ENCODE peak calls at places on chromosomes 16 and 17, in nine cellular contexts. One of them, this sample, is unnamed. For H3K27me3, the result is how much of the 10 kb centered on the place peaks cover.

GRCh38 chr17:48547839-48548686 is 3.2 kb upstream of the HOXB2 start:
- DNase-seq in IMR-90: peak
- DNase-seq in endothelial cell of umbilical vein: peak
- DNase-seq in body of pancreas: no peak
- DNase-seq in cardiac muscle cell: peak
- DNase-seq in GM23338: peak
- DNase-seq in tibial artery: no peak
- DNase-seq in thoracic aorta: no peak
- DNase-seq in heart left ventricle: no peak
- DNase-seq in this sample: no peak

GRCh38 chr17:28381141-28381825 is 9.8 kb downstream of the SARM1 start:
- DNase-seq in body of pancreas: no peak
- DNase-seq in IMR-90: no peak
- DNase-seq in endothelial cell of umbilical vein: peak
- DNase-seq in thoracic aorta: no peak
- DNase-seq in cardiac muscle cell: peak
- DNase-seq in heart left ventricle: no peak
- DNase-seq in tibial artery: no peak
- DNase-seq in GM23338: peak
- DNase-seq in this sample: no peak

GRCh38 chr17:7438050-7438614 is 1.2 kb upstream of the FGF11 start:
- DNase-seq in heart left ventricle: peak
- DNase-seq in thoracic aorta: no peak
- DNase-seq in body of pancreas: peak
- DNase-seq in GM23338: peak
- DNase-seq in IMR-90: no peak
- DNase-seq in endothelial cell of umbilical vein: peak
- DNase-seq in cardiac muscle cell: peak
- DNase-seq in tibial artery: peak
- DNase-seq in this sample: no peak

GRCh38 chr17:57340160-57340981 is 84.0 kb downstream of the MSI2 start:
- DNase-seq in endothelial cell of umbilical vein: no peak
- DNase-seq in IMR-90: no peak
- DNase-seq in tibial artery: no peak
- DNase-seq in GM23338: no peak
- DNase-seq in body of pancreas: no peak
- DNase-seq in thoracic aorta: no peak
- DNase-seq in heart left ventricle: no peak
- DNase-seq in cardiac muscle cell: no peak
- DNase-seq in this sample: no peak

GRCh38 chr17:55314061-55314783 is 49.5 kb downstream of the HLF start:
- DNase-seq in heart left ventricle: no peak
- DNase-seq in body of pancreas: no peak
- DNase-seq in IMR-90: no peak
- DNase-seq in cardiac muscle cell: no peak
- DNase-seq in tibial artery: no peak
- DNase-seq in endothelial cell of umbilical vein: no peak
- DNase-seq in GM23338: no peak
- DNase-seq in thoracic aorta: no peak
- DNase-seq in this sample: no peak

GRCh38 chr16:75138636-75139035 is 9.7 kb upstream of the ZFP1 start:
- DNase-seq in tibial artery: no peak
- DNase-seq in heart left ventricle: no peak
- DNase-seq in body of pancreas: no peak
- DNase-seq in GM23338: peak
- DNase-seq in cardiac muscle cell: peak
- DNase-seq in IMR-90: no peak
- DNase-seq in thoracic aorta: no peak
- DNase-seq in endothelial cell of umbilical vein: no peak
- DNase-seq in this sample: no peak

GRCh38 chr16:11665071-11665491 is 3.2 kb upstream of the SNN start:
- DNase-seq in cardiac muscle cell: no peak
- DNase-seq in heart left ventricle: no peak
- DNase-seq in GM23338: peak
- DNase-seq in tibial artery: no peak
- DNase-seq in IMR-90: no peak
- DNase-seq in endothelial cell of umbilical vein: no peak
- DNase-seq in body of pancreas: no peak
- DNase-seq in thoracic aorta: no peak
- DNase-seq in this sample: no peak

GRCh38 chr17:80307994-80308671 is 47.5 kb downstream of the RNF213 start:
- DNase-seq in endothelial cell of umbilical vein: no peak
- DNase-seq in heart left ventricle: no peak
- DNase-seq in tibial artery: no peak
- DNase-seq in IMR-90: no peak
- DNase-seq in thoracic aorta: no peak
- DNase-seq in body of pancreas: no peak
- DNase-seq in GM23338: no peak
- DNase-seq in cardiac muscle cell: no peak
- DNase-seq in this sample: no peak

DNA sequence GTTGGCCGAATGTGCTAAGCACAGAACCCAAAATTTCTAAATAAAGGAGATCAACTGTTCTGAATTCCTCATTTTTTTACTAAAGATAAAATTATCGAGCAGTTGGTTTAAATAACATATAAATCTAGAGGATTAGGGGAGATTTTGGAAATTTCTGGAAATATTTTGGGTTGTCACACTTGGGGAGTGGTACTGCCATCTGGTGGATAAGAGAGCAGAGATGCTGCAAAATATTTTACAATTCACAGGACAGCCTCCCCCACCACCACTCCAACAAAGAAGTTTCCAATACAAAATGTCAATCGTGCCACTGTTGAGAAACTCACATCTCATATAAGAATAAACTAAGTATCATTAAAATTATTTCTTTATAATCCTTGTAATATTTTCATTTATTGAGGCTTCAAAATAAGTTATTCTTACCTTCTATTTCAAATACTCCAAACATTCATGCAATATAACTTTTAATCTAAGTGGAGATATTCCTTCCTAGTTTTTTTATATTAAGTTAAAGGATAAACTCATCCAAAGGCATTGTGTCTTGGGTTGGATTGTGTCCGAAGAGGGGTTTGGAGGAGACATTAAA is 17.0 kb upstream of the ABCA8 start:
- DNase-seq in GM23338: peak
- DNase-seq in tibial artery: no peak
- DNase-seq in thoracic aorta: no peak
- DNase-seq in heart left ventricle: no peak
- DNase-seq in body of pancreas: no peak
- DNase-seq in cardiac muscle cell: peak
- DNase-seq in endothelial cell of umbilical vein: peak
- DNase-seq in IMR-90: peak
- DNase-seq in this sample: no peak
- TF ChIP-seq CTCF in GM23338: peak
- TF ChIP-seq CTCF in tibial artery: peak
- TF ChIP-seq CTCF in thoracic aorta: peak
- TF ChIP-seq CTCF in heart left ventricle: peak
- TF ChIP-seq CTCF in body of pancreas: peak
- TF ChIP-seq CTCF in cardiac muscle cell: peak
- TF ChIP-seq CTCF in endothelial cell of umbilical vein: peak
- TF ChIP-seq CTCF in IMR-90: peak
- TF ChIP-seq CTCF in this sample: peak

GRCh38 chr16:86727131-86727530 is 148.8 kb downstream of the FOXL1 start:
- DNase-seq in body of pancreas: no peak
- DNase-seq in GM23338: no peak
- DNase-seq in IMR-90: no peak
- DNase-seq in cardiac muscle cell: no peak
- DNase-seq in thoracic aorta: no peak
- DNase-seq in heart left ventricle: peak
- DNase-seq in endothelial cell of umbilical vein: no peak
- DNase-seq in tibial artery: no peak
- DNase-seq in this sample: no peak
- H3K27me3 ChIP-seq in body of pancreas: under half
- H3K27me3 ChIP-seq in GM23338: under half
- H3K27me3 ChIP-seq in IMR-90: half or more
- H3K27me3 ChIP-seq in cardiac muscle cell: under half
- H3K27me3 ChIP-seq in thoracic aorta: under half
- H3K27me3 ChIP-seq in heart left ventricle: under half
- H3K27me3 ChIP-seq in endothelial cell of umbilical vein: under half
- H3K27me3 ChIP-seq in tibial artery: under half
- H3K27me3 ChIP-seq in this sample: under half

DNA sequence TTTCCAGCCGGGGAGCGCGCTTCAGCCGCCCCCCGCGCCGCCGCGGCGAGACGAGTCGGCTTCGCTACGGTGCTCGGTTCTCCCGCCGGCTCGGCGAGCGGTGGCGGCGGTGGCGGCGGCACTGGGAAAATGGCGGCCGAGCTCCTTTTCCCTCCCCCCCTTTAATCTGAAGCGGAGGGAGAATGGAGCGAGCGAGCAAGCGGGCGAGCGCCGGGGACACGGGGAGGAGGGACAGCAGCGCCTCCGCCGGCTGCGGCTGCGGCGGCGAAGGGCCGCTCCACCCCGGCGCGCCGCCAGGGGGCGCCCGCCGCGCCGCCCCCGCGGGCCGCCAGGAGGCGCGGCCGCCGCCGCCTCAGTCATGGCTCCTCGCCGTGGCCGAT is at the start of gene KANSL1:
- DNase-seq in tibial artery: peak
- DNase-seq in thoracic aorta: peak
- DNase-seq in IMR-90: peak
- DNase-seq in GM23338: peak
- DNase-seq in cardiac muscle cell: peak
- DNase-seq in heart left ventricle: peak
- DNase-seq in body of pancreas: peak
- DNase-seq in endothelial cell of umbilical vein: peak
- DNase-seq in this sample: peak
- TF ChIP-seq CTCF in tibial artery: peak
- TF ChIP-seq CTCF in thoracic aorta: peak
- TF ChIP-seq CTCF in IMR-90: peak
- TF ChIP-seq CTCF in GM23338: peak
- TF ChIP-seq CTCF in cardiac muscle cell: peak
- TF ChIP-seq CTCF in heart left ventricle: peak
- TF ChIP-seq CTCF in body of pancreas: peak
- TF ChIP-seq CTCF in endothelial cell of umbilical vein: peak
- TF ChIP-seq CTCF in this sample: peak

GRCh38 chr17:34567665-34568064 is 11.7 kb upstream of the TMEM132E start:
- DNase-seq in body of pancreas: no peak
- DNase-seq in heart left ventricle: no peak
- DNase-seq in IMR-90: no peak
- DNase-seq in cardiac muscle cell: peak
- DNase-seq in thoracic aorta: no peak
- DNase-seq in tibial artery: no peak
- DNase-seq in GM23338: peak
- DNase-seq in endothelial cell of umbilical vein: no peak
- DNase-seq in this sample: no peak
- H3K27me3 ChIP-seq in body of pancreas: under half
- H3K27me3 ChIP-seq in heart left ventricle: half or more
- H3K27me3 ChIP-seq in IMR-90: under half
- H3K27me3 ChIP-seq in cardiac muscle cell: half or more
- H3K27me3 ChIP-seq in thoracic aorta: under half
- H3K27me3 ChIP-seq in tibial artery: under half
- H3K27me3 ChIP-seq in GM23338: under half
- H3K27me3 ChIP-seq in endothelial cell of umbilical vein: under half
- H3K27me3 ChIP-seq in this sample: under half

GRCh38 chr16:23635958-23636357 is 5.2 kb downstream of the PALB2 start:
- DNase-seq in body of pancreas: no peak
- DNase-seq in IMR-90: no peak
- DNase-seq in cardiac muscle cell: no peak
- DNase-seq in heart left ventricle: no peak
- DNase-seq in thoracic aorta: no peak
- DNase-seq in endothelial cell of umbilical vein: no peak
- DNase-seq in tibial artery: no peak
- DNase-seq in GM23338: no peak
- DNase-seq in this sample: no peak

GRCh38 chr16:23642246-23642774 is 1.0 kb downstream of the DCTN5 start:
- DNase-seq in tibial artery: no peak
- DNase-seq in cardiac muscle cell: no peak
- DNase-seq in thoracic aorta: no peak
- DNase-seq in heart left ventricle: no peak
- DNase-seq in IMR-90: no peak
- DNase-seq in endothelial cell of umbilical vein: peak
- DNase-seq in body of pancreas: no peak
- DNase-seq in GM23338: no peak
- DNase-seq in this sample: no peak

GRCh38 chr16:23640959-23641765 is at the start of the genes DCTN5 and PALB2:
- DNase-seq in body of pancreas: peak
- DNase-seq in IMR-90: peak
- DNase-seq in endothelial cell of umbilical vein: peak
- DNase-seq in GM23338: peak
- DNase-seq in heart left ventricle: peak
- DNase-seq in thoracic aorta: peak
- DNase-seq in cardiac muscle cell: peak
- DNase-seq in tibial artery: peak
- DNase-seq in this sample: peak

DNA sequence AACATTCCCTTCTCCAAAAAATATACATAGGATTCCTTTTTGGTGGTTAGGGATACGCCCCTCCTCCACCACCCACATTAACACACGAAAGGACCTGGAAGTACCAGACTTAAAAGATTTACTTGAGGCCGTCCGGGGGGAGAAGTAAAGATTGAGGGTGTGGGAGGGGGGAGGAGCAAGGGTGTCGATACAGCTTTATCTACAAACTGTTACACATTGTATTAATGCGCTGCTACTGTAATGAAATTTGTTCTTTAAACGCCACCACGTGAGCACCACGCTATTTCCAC is 496 bp downstream of the PALB2 start:
- DNase-seq in cardiac muscle cell: peak
- DNase-seq in IMR-90: no peak
- DNase-seq in GM23338: peak
- DNase-seq in body of pancreas: no peak
- DNase-seq in endothelial cell of umbilical vein: no peak
- DNase-seq in tibial artery: no peak
- DNase-seq in heart left ventricle: no peak
- DNase-seq in thoracic aorta: no peak
- DNase-seq in this sample: no peak
- TF ChIP-seq CTCF in cardiac muscle cell: no peak
- TF ChIP-seq CTCF in IMR-90: no peak
- TF ChIP-seq CTCF in GM23338: no peak
- TF ChIP-seq CTCF in body of pancreas: no peak
- TF ChIP-seq CTCF in endothelial cell of umbilical vein: no peak
- TF ChIP-seq CTCF in tibial artery: no peak
- TF ChIP-seq CTCF in heart left ventricle: no peak
- TF ChIP-seq CTCF in thoracic aorta: no peak
- TF ChIP-seq CTCF in this sample: no peak

GRCh38 chr17:4790705-4791088 is 1.9 kb downstream of the GLTPD2 start:
- DNase-seq in cardiac muscle cell: no peak
- DNase-seq in body of pancreas: no peak
- DNase-seq in IMR-90: no peak
- DNase-seq in GM23338: no peak
- DNase-seq in endothelial cell of umbilical vein: no peak
- DNase-seq in heart left ventricle: no peak
- DNase-seq in tibial artery: no peak
- DNase-seq in thoracic aorta: no peak
- DNase-seq in this sample: no peak

GRCh38 chr17:4789951-4790704 is 1.4 kb downstream of the GLTPD2 start:
- DNase-seq in heart left ventricle: peak
- DNase-seq in body of pancreas: peak
- DNase-seq in cardiac muscle cell: peak
- DNase-seq in GM23338: peak
- DNase-seq in IMR-90: peak
- DNase-seq in tibial artery: peak
- DNase-seq in endothelial cell of umbilical vein: peak
- DNase-seq in thoracic aorta: peak
- DNase-seq in this sample: peak

GRCh38 chr17:4788159-4788806 is 481 bp upstream of the GLTPD2 start:
- DNase-seq in heart left ventricle: no peak
- DNase-seq in cardiac muscle cell: peak
- DNase-seq in GM23338: peak
- DNase-seq in IMR-90: no peak
- DNase-seq in thoracic aorta: no peak
- DNase-seq in tibial artery: no peak
- DNase-seq in body of pancreas: no peak
- DNase-seq in endothelial cell of umbilical vein: no peak
- DNase-seq in this sample: no peak

GRCh38 chr17:4789701-4789950 is 862 bp downstream of the GLTPD2 start:
- DNase-seq in GM23338: peak
- DNase-seq in IMR-90: no peak
- DNase-seq in tibial artery: no peak
- DNase-seq in cardiac muscle cell: no peak
- DNase-seq in body of pancreas: no peak
- DNase-seq in heart left ventricle: no peak
- DNase-seq in thoracic aorta: no peak
- DNase-seq in endothelial cell of umbilical vein: no peak
- DNase-seq in this sample: no peak

GRCh38 chr17:4788807-4789700 is at the start of gene GLTPD2:
- DNase-seq in cardiac muscle cell: peak
- DNase-seq in tibial artery: no peak
- DNase-seq in GM23338: peak
- DNase-seq in heart left ventricle: no peak
- DNase-seq in body of pancreas: peak
- DNase-seq in endothelial cell of umbilical vein: no peak
- DNase-seq in IMR-90: no peak
- DNase-seq in thoracic aorta: no peak
- DNase-seq in this sample: no peak
- H3K27me3 ChIP-seq in cardiac muscle cell: under half
- H3K27me3 ChIP-seq in tibial artery: under half
- H3K27me3 ChIP-seq in GM23338: under half
- H3K27me3 ChIP-seq in heart left ventricle: under half
- H3K27me3 ChIP-seq in body of pancreas: under half
- H3K27me3 ChIP-seq in endothelial cell of umbilical vein: under half
- H3K27me3 ChIP-seq in IMR-90: under half
- H3K27me3 ChIP-seq in thoracic aorta: under half
- H3K27me3 ChIP-seq in this sample: under half

This sample was measured in AG04450.